ENCODE peak calls at places on chromosomes 5 and 9, in nine cellular contexts. One of them, this sample, is unnamed.

GRCh38 chr9:37429441-37430285 is 7.2 kb downstream of the GRHPR start:
- DNase-seq in naive thymus-derived CD8-positive, alpha-beta T cell: no peak
- DNase-seq in right cardiac atrium: no peak
- DNase-seq in testis: no peak
- DNase-seq in GM10248: no peak
- DNase-seq in GM12891: no peak
- DNase-seq in iris pigment epithelial cell: no peak
- DNase-seq in hippocampal formation: no peak
- DNase-seq in M059J: no peak
- DNase-seq in this sample: no peak

GRCh38 chr9:129007766-129008468 is 20.2 kb downstream of the SH3GLB2 start:
- DNase-seq in naive thymus-derived CD8-positive, alpha-beta T cell: no peak
- DNase-seq in M059J: no peak
- DNase-seq in iris pigment epithelial cell: no peak
- DNase-seq in hippocampal formation: no peak
- DNase-seq in GM10248: no peak
- DNase-seq in GM12891: no peak
- DNase-seq in testis: no peak
- DNase-seq in right cardiac atrium: no peak
- DNase-seq in this sample: no peak

GRCh38 chr9:893843-894420 is 52.4 kb downstream of the DMRT1 start:
- DNase-seq in M059J: peak; percentile 71
- DNase-seq in iris pigment epithelial cell: peak; percentile 57
- DNase-seq in hippocampal formation: peak; percentile 53
- DNase-seq in testis: peak; percentile 73
- DNase-seq in GM10248: peak; percentile 88
- DNase-seq in naive thymus-derived CD8-positive, alpha-beta T cell: peak; percentile 38
- DNase-seq in GM12891: peak; percentile 62
- DNase-seq in right cardiac atrium: peak; percentile 55
- DNase-seq in this sample: peak; percentile 56

GRCh38 chr5:106521701-106522100 is 1149.0 kb downstream of the EFNA5 start:
- DNase-seq in right cardiac atrium: no peak
- DNase-seq in GM10248: no peak
- DNase-seq in testis: no peak
- DNase-seq in GM12891: no peak
- DNase-seq in hippocampal formation: peak; percentile 27
- DNase-seq in iris pigment epithelial cell: peak; percentile 81
- DNase-seq in naive thymus-derived CD8-positive, alpha-beta T cell: no peak
- DNase-seq in M059J: peak; percentile 80
- DNase-seq in this sample: no peak

GRCh38 chr5:42057254-42057690 is 132.2 kb downstream of the FBXO4 start:
- DNase-seq in M059J: peak; percentile 50
- DNase-seq in naive thymus-derived CD8-positive, alpha-beta T cell: peak; percentile 56
- DNase-seq in iris pigment epithelial cell: peak; percentile 23
- DNase-seq in hippocampal formation: no peak
- DNase-seq in right cardiac atrium: peak; percentile 10
- DNase-seq in GM10248: peak; percentile 54
- DNase-seq in GM12891: peak; percentile 18
- DNase-seq in testis: peak; percentile 63
- DNase-seq in this sample: peak; percentile 28

GRCh38 chr5:72957337-72957736 is 1.5 kb downstream of the FCHO2 start:
- DNase-seq in naive thymus-derived CD8-positive, alpha-beta T cell: no peak
- DNase-seq in GM12891: no peak
- DNase-seq in iris pigment epithelial cell: no peak
- DNase-seq in right cardiac atrium: no peak
- DNase-seq in testis: no peak
- DNase-seq in hippocampal formation: no peak
- DNase-seq in GM10248: no peak
- DNase-seq in M059J: no peak
- DNase-seq in this sample: no peak

GRCh38 chr9:109264865-109265532 is 55.9 kb downstream of the EPB41L4B start:
- DNase-seq in hippocampal formation: no peak
- DNase-seq in GM12891: no peak
- DNase-seq in testis: peak; percentile 59
- DNase-seq in naive thymus-derived CD8-positive, alpha-beta T cell: no peak
- DNase-seq in iris pigment epithelial cell: no peak
- DNase-seq in M059J: no peak
- DNase-seq in GM10248: no peak
- DNase-seq in right cardiac atrium: peak; percentile 81
- DNase-seq in this sample: no peak

GRCh38 chr9:114371986-114372917 is 15.5 kb downstream of the AKNA start:
- DNase-seq in naive thymus-derived CD8-positive, alpha-beta T cell: peak; percentile 62
- DNase-seq in GM12891: no peak
- DNase-seq in testis: no peak
- DNase-seq in M059J: peak; percentile 85
- DNase-seq in hippocampal formation: no peak
- DNase-seq in iris pigment epithelial cell: no peak
- DNase-seq in right cardiac atrium: peak; percentile 70
- DNase-seq in GM10248: no peak
- DNase-seq in this sample: no peak

GRCh38 chr9:14515564-14516198 is 177.6 kb downstream of the ZDHHC21 start:
- DNase-seq in hippocampal formation: no peak
- DNase-seq in right cardiac atrium: peak; percentile 51
- DNase-seq in naive thymus-derived CD8-positive, alpha-beta T cell: no peak
- DNase-seq in M059J: peak; percentile 10
- DNase-seq in testis: no peak
- DNase-seq in iris pigment epithelial cell: no peak
- DNase-seq in GM10248: no peak
- DNase-seq in GM12891: no peak
- DNase-seq in this sample: no peak

GRCh38 chr5:149754481-149754880 is 24.4 kb downstream of the PPARGC1B start:
- DNase-seq in iris pigment epithelial cell: no peak
- DNase-seq in M059J: no peak
- DNase-seq in right cardiac atrium: no peak
- DNase-seq in GM10248: no peak
- DNase-seq in testis: no peak
- DNase-seq in hippocampal formation: no peak
- DNase-seq in naive thymus-derived CD8-positive, alpha-beta T cell: no peak
- DNase-seq in GM12891: no peak
- DNase-seq in this sample: no peak

GRCh38 chr9:85502815-85503643 is 238.7 kb downstream of the AGTPBP1 start:
- DNase-seq in testis: no peak
- DNase-seq in GM10248: no peak
- DNase-seq in naive thymus-derived CD8-positive, alpha-beta T cell: no peak
- DNase-seq in hippocampal formation: no peak
- DNase-seq in M059J: no peak
- DNase-seq in right cardiac atrium: no peak
- DNase-seq in iris pigment epithelial cell: no peak
- DNase-seq in GM12891: no peak
- DNase-seq in this sample: no peak

This sample was measured in HepG2.